ENCODE peak calls at places on chromosomes 16 and 17, in eight cellular contexts. One of them, this sample, is unnamed.

GRCh38 chr16:72355561-72355960 is 183.6 kb upstream of the PMFBP1 start:
- DNase-seq in body of pancreas: no peak
- DNase-seq in fibroblast of the aortic adventitia: peak; percentile 50
- DNase-seq in fibroblast of lung: peak; percentile 12
- DNase-seq in A673: no peak
- DNase-seq in MCF 10A: no peak
- DNase-seq in AG09319: no peak
- DNase-seq in AG10803: peak; percentile 83
- DNase-seq in this sample: peak; percentile 73

GRCh38 chr16:89319883-89320716 is 102.6 kb downstream of the ZNF778 start:
- DNase-seq in body of pancreas: peak; percentile 62
- DNase-seq in fibroblast of the aortic adventitia: peak; percentile 87
- DNase-seq in fibroblast of lung: peak; percentile 78
- DNase-seq in A673: peak; percentile 55
- DNase-seq in MCF 10A: peak; percentile 91
- DNase-seq in AG09319: no peak
- DNase-seq in AG10803: peak; percentile 66
- DNase-seq in this sample: peak; percentile 76

GRCh38 chr16:27237229-27238015 is 31.1 kb downstream of the NSMCE1 start:
- DNase-seq in body of pancreas: no peak
- DNase-seq in fibroblast of the aortic adventitia: no peak
- DNase-seq in fibroblast of lung: peak; percentile 14
- DNase-seq in A673: peak; percentile 25
- DNase-seq in MCF 10A: no peak
- DNase-seq in AG09319: no peak
- DNase-seq in AG10803: peak; percentile 38
- DNase-seq in this sample: no peak

GRCh38 chr16:49048557-49048956 is 233.1 kb downstream of the CBLN1 start:
- DNase-seq in body of pancreas: no peak
- DNase-seq in fibroblast of the aortic adventitia: peak; percentile 83
- DNase-seq in fibroblast of lung: no peak
- DNase-seq in A673: no peak
- DNase-seq in MCF 10A: peak; percentile 43
- DNase-seq in AG09319: no peak
- DNase-seq in AG10803: no peak
- DNase-seq in this sample: no peak

GRCh38 chr16:35414563-35414962 is 1955.2 kb downstream of the TP53TG3F start:
- DNase-seq in body of pancreas: no peak
- DNase-seq in fibroblast of the aortic adventitia: no peak
- DNase-seq in fibroblast of lung: no peak
- DNase-seq in A673: no peak
- DNase-seq in MCF 10A: no peak
- DNase-seq in AG09319: no peak
- DNase-seq in AG10803: no peak
- DNase-seq in this sample: no peak

GRCh38 chr16:17544304-17544703 is 73.5 kb upstream of the XYLT1 start:
- DNase-seq in body of pancreas: no peak
- DNase-seq in fibroblast of the aortic adventitia: no peak
- DNase-seq in fibroblast of lung: no peak
- DNase-seq in A673: no peak
- DNase-seq in MCF 10A: no peak
- DNase-seq in AG09319: no peak
- DNase-seq in AG10803: no peak
- DNase-seq in this sample: no peak

GRCh38 chr16:67430504-67431076 is 331 bp upstream of the HSD11B2 start:
- DNase-seq in body of pancreas: no peak
- DNase-seq in fibroblast of the aortic adventitia: no peak
- DNase-seq in fibroblast of lung: no peak
- DNase-seq in A673: peak; percentile 38
- DNase-seq in MCF 10A: peak; percentile 23
- DNase-seq in AG09319: no peak
- DNase-seq in AG10803: no peak
- DNase-seq in this sample: no peak

GRCh38 chr17:36825113-36825955 is 111.9 kb upstream of the LHX1 start:
- DNase-seq in body of pancreas: no peak
- DNase-seq in fibroblast of the aortic adventitia: no peak
- DNase-seq in fibroblast of lung: no peak
- DNase-seq in A673: no peak
- DNase-seq in MCF 10A: no peak
- DNase-seq in AG09319: no peak
- DNase-seq in AG10803: no peak
- DNase-seq in this sample: no peak

GRCh38 chr16:58026139-58026704 is 668 bp downstream of the MMP15 start:
- DNase-seq in body of pancreas: peak; percentile 71
- DNase-seq in fibroblast of the aortic adventitia: peak; percentile 41
- DNase-seq in fibroblast of lung: peak; percentile 56
- DNase-seq in A673: peak; percentile 47
- DNase-seq in MCF 10A: peak; percentile 43
- DNase-seq in AG09319: no peak
- DNase-seq in AG10803: peak; percentile 45
- DNase-seq in this sample: peak; percentile 40

GRCh38 chr17:76497979-76498885 is 3.0 kb downstream of the RHBDF2 start:
- DNase-seq in body of pancreas: peak; percentile 90
- DNase-seq in fibroblast of the aortic adventitia: peak; percentile 69
- DNase-seq in fibroblast of lung: peak; percentile 74
- DNase-seq in A673: peak; percentile 86
- DNase-seq in MCF 10A: peak; percentile 88
- DNase-seq in AG09319: no peak
- DNase-seq in AG10803: peak; percentile 83
- DNase-seq in this sample: peak; percentile 90

GRCh38 chr16:58481931-58482330 is 18.0 kb upstream of the NDRG4 start:
- DNase-seq in body of pancreas: no peak
- DNase-seq in fibroblast of the aortic adventitia: no peak
- DNase-seq in fibroblast of lung: no peak
- DNase-seq in A673: no peak
- DNase-seq in MCF 10A: no peak
- DNase-seq in AG09319: no peak
- DNase-seq in AG10803: no peak
- DNase-seq in this sample: no peak

GRCh38 chr16:83404261-83404660 is 403.5 kb upstream of the HSBP1 start:
- DNase-seq in body of pancreas: no peak
- DNase-seq in fibroblast of the aortic adventitia: peak; percentile 6
- DNase-seq in fibroblast of lung: no peak
- DNase-seq in A673: no peak
- DNase-seq in MCF 10A: no peak
- DNase-seq in AG09319: no peak
- DNase-seq in AG10803: no peak
- DNase-seq in this sample: no peak

GRCh38 chr17:75088902-75089417 is 1.2 kb downstream of the SLC16A5 start:
- DNase-seq in body of pancreas: no peak
- DNase-seq in fibroblast of the aortic adventitia: no peak
- DNase-seq in fibroblast of lung: no peak
- DNase-seq in A673: no peak
- DNase-seq in MCF 10A: peak; percentile 76
- DNase-seq in AG09319: no peak
- DNase-seq in AG10803: peak; percentile 44
- DNase-seq in this sample: peak; percentile 48

GRCh38 chr16:81366316-81366932 is 51.7 kb downstream of the GAN start:
- DNase-seq in body of pancreas: no peak
- DNase-seq in fibroblast of the aortic adventitia: peak; percentile 76
- DNase-seq in fibroblast of lung: peak; percentile 64
- DNase-seq in A673: peak; percentile 60
- DNase-seq in MCF 10A: peak; percentile 60
- DNase-seq in AG09319: peak; percentile 8
- DNase-seq in AG10803: peak; percentile 47
- DNase-seq in this sample: peak; percentile 73

GRCh38 chr16:51049276-51049675 is 101.8 kb downstream of the SALL1 start:
- DNase-seq in body of pancreas: no peak
- DNase-seq in fibroblast of the aortic adventitia: no peak
- DNase-seq in fibroblast of lung: no peak
- DNase-seq in A673: no peak
- DNase-seq in MCF 10A: peak; percentile 36
- DNase-seq in AG09319: no peak
- DNase-seq in AG10803: no peak
- DNase-seq in this sample: no peak

GRCh38 chr16:50160495-50161164 is 7.5 kb downstream of the TENT4B start:
- DNase-seq in body of pancreas: no peak
- DNase-seq in fibroblast of the aortic adventitia: peak; percentile 72
- DNase-seq in fibroblast of lung: no peak
- DNase-seq in A673: no peak
- DNase-seq in MCF 10A: no peak
- DNase-seq in AG09319: no peak
- DNase-seq in AG10803: peak; percentile 71
- DNase-seq in this sample: peak; percentile 49

GRCh38 chr16:19386555-19386954 is 31.1 kb upstream of the TMC5 start:
- DNase-seq in body of pancreas: no peak
- DNase-seq in fibroblast of the aortic adventitia: no peak
- DNase-seq in fibroblast of lung: no peak
- DNase-seq in A673: no peak
- DNase-seq in MCF 10A: no peak
- DNase-seq in AG09319: no peak
- DNase-seq in AG10803: no peak
- DNase-seq in this sample: no peak

GRCh38 chr16:19392352-19392751 is 25.3 kb upstream of the TMC5 start:
- DNase-seq in body of pancreas: no peak
- DNase-seq in fibroblast of the aortic adventitia: no peak
- DNase-seq in fibroblast of lung: no peak
- DNase-seq in A673: no peak
- DNase-seq in MCF 10A: no peak
- DNase-seq in AG09319: no peak
- DNase-seq in AG10803: no peak
- DNase-seq in this sample: no peak

GRCh38 chr16:19384656-19385055 is 33.0 kb upstream of the TMC5 start:
- DNase-seq in body of pancreas: peak; percentile 81
- DNase-seq in fibroblast of the aortic adventitia: no peak
- DNase-seq in fibroblast of lung: no peak
- DNase-seq in A673: no peak
- DNase-seq in MCF 10A: peak; percentile 34
- DNase-seq in AG09319: no peak
- DNase-seq in AG10803: no peak
- DNase-seq in this sample: no peak

GRCh38 chr16:19393226-19394074 is 24.2 kb upstream of the TMC5 start:
- DNase-seq in body of pancreas: no peak
- DNase-seq in fibroblast of the aortic adventitia: peak; percentile 23
- DNase-seq in fibroblast of lung: peak; percentile 25
- DNase-seq in A673: peak; percentile 77
- DNase-seq in MCF 10A: peak; percentile 72
- DNase-seq in AG09319: no peak
- DNase-seq in AG10803: no peak
- DNase-seq in this sample: no peak

DNA sequence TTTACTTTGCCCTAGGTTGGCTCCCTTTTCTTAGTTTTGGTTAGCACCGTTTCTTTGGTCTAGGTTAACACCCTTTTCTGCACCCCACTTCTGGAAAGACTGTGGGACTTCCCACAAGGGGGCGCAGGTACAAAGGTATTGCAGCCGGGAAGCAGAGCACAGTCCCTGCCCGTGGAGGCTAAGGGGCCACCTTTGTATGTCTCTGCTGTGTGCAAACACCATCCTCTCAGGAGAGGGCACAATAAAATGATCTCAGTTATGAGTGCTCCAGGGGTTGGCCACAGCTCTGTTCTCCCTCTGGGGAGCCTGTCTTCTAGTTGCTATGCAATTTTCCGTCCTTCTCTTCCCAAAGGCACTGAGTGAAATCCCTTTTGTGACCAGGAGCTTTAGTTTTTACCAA is 28.4 kb upstream of the TMC5 start:
- DNase-seq in body of pancreas: peak; percentile 81
- DNase-seq in fibroblast of the aortic adventitia: peak; percentile 14
- DNase-seq in fibroblast of lung: no peak
- DNase-seq in A673: peak; percentile 53
- DNase-seq in MCF 10A: peak; percentile 73
- DNase-seq in AG09319: no peak
- DNase-seq in AG10803: no peak
- DNase-seq in this sample: peak; percentile 27
- TF ChIP-seq CTCF in body of pancreas: peak; percentile 65
- TF ChIP-seq CTCF in fibroblast of the aortic adventitia: peak; percentile 37
- TF ChIP-seq CTCF in fibroblast of lung: peak; percentile 18
- TF ChIP-seq CTCF in A673: peak; percentile 67
- TF ChIP-seq CTCF in MCF 10A: peak; percentile 51
- TF ChIP-seq CTCF in AG09319: peak; percentile 30
- TF ChIP-seq CTCF in AG10803: peak; percentile 33
- TF ChIP-seq CTCF in this sample: peak; percentile 61

GRCh38 chr17:8630227-8630801 is at the start of gene MYH10:
- DNase-seq in body of pancreas: no peak
- DNase-seq in fibroblast of the aortic adventitia: no peak
- DNase-seq in fibroblast of lung: no peak
- DNase-seq in A673: peak; percentile 15
- DNase-seq in MCF 10A: no peak
- DNase-seq in AG09319: no peak
- DNase-seq in AG10803: no peak
- DNase-seq in this sample: no peak
- TF ChIP-seq CTCF in body of pancreas: peak; percentile 43
- TF ChIP-seq CTCF in fibroblast of the aortic adventitia: peak; percentile 56
- TF ChIP-seq CTCF in fibroblast of lung: peak; percentile 16
- TF ChIP-seq CTCF in A673: peak; percentile 38
- TF ChIP-seq CTCF in MCF 10A: no peak
- TF ChIP-seq CTCF in AG09319: peak; percentile 11
- TF ChIP-seq CTCF in AG10803: peak; percentile 34
- TF ChIP-seq CTCF in this sample: peak; percentile 42

DNA sequence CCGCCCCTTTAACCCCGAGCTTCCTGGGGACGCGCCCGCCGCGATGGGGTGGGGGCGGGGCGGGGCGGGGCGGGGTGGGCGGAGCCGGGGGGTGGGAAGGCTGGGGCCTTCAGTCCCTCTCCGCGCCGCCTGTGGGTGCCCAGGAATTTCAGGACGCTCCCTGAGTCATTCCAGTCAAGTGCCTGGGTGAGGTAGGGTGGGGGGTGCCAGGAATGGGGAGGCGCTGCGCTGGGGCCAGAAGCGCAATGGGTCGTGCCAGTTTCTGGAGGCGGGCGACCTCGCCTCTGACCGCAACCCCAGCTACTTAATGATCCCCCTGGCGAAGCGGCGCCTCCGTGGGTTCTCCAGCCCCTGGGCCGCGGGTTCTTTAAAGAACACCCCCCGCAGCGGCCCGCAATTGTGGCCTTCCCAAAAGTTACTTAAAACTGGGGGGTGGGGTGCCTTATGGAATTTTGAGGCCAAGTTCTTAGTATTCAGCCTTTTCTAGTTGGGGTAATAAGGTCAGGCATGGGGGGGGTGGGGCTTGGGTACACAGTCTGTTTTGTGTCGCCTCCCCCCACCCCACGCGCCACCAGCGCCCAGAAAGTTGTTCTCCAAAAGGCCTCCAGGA is 826 bp upstream of the GSE1 start:
- DNase-seq in body of pancreas: peak; percentile 91
- DNase-seq in fibroblast of the aortic adventitia: peak; percentile 91
- DNase-seq in fibroblast of lung: peak; percentile 85
- DNase-seq in A673: peak; percentile 85
- DNase-seq in MCF 10A: peak; percentile 97
- DNase-seq in AG09319: peak; percentile 67
- DNase-seq in AG10803: peak; percentile 97
- DNase-seq in this sample: peak; percentile 59
- TF ChIP-seq CTCF in body of pancreas: peak; percentile 8
- TF ChIP-seq CTCF in fibroblast of the aortic adventitia: no peak
- TF ChIP-seq CTCF in fibroblast of lung: no peak
- TF ChIP-seq CTCF in A673: no peak
- TF ChIP-seq CTCF in MCF 10A: no peak
- TF ChIP-seq CTCF in AG09319: no peak
- TF ChIP-seq CTCF in AG10803: no peak
- TF ChIP-seq CTCF in this sample: no peak

DNA sequence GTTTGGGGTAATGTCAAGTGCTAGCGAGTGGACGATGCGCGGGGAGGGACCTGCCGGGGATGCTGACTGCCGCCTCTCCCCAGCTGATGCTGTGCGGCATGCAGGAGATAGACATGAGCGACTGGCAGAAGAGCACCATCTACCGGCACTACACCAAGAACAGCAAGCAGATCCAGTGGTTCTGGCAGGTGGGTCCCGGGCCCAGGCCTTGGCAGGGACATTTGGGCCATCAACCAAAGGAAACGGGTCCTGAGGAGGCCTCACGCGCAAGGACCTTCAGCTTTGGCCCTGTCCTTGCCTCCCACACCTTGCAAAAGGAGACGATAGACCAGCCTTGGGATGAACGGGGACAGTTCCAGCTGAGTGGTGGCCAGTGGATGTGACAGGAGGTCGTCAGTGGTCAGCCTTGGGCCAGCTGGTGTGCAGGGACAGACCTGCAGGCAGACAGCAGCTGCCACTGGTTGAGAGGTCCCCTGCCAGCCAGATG is 13.6 kb upstream of the CLEC18A start:
- DNase-seq in body of pancreas: no peak
- DNase-seq in fibroblast of the aortic adventitia: no peak
- DNase-seq in fibroblast of lung: peak; percentile 20
- DNase-seq in A673: peak; percentile 24
- DNase-seq in MCF 10A: no peak
- DNase-seq in AG09319: no peak
- DNase-seq in AG10803: no peak
- DNase-seq in this sample: peak; percentile 60
- TF ChIP-seq CTCF in body of pancreas: no peak
- TF ChIP-seq CTCF in fibroblast of the aortic adventitia: peak; percentile 22
- TF ChIP-seq CTCF in fibroblast of lung: no peak
- TF ChIP-seq CTCF in A673: peak; percentile 47
- TF ChIP-seq CTCF in MCF 10A: no peak
- TF ChIP-seq CTCF in AG09319: no peak
- TF ChIP-seq CTCF in AG10803: peak; percentile 9
- TF ChIP-seq CTCF in this sample: peak; percentile 67

This sample was measured in choroid plexus epithelial cell.